ENCODE peak calls at places on chromosomes 3 and 15, in nine cellular contexts. B is endothelial cell of umbilical vein, M is HCT116, F is heart right ventricle, Z is tibial artery, Q is AG04449, Y is upper lobe of right lung, U is GM13976, A is fibroblast of pulmonary artery. X is an unnamed sample.

GRCh38 chr15:69298697-69299441 is at the start of gene PAQR5:
- DNase-seq in M (no peak), A (no peak), Y (peak), Z (no peak), F (peak), Q (no peak), B (no peak), U (no peak), X (no peak)

GRCh38 chr3:34267088-34267487 is 468.7 kb downstream of the PDCD6IP start:
- DNase-seq in Q (no peak), Y (no peak), U (no peak), A (no peak), B (no peak), M (no peak), Z (no peak), F (no peak), X (no peak)

GRCh38 chr3:81910244-81910852 is 148.9 kb upstream of the GBE1 start:
- DNase-seq in Y (no peak), Q (no peak), A (peak), Z (no peak), B (peak), U (no peak), M (peak), F (no peak), X (peak)

GRCh38 chr3:197542741-197543454 is 12.9 kb downstream of the BDH1 start:
- DNase-seq in B (no peak), Q (no peak), U (no peak), M (no peak), F (peak), Y (no peak), Z (peak), A (no peak), X (no peak)

GRCh38 chr3:155807823-155808222 is 1.7 kb upstream of the C3orf33 start:
- DNase-seq in F (no peak), A (peak), Q (no peak), U (no peak), B (no peak), Z (no peak), Y (no peak), M (no peak), X (no peak)

GRCh38 chr3:31996195-31996594 is 14.6 kb downstream of the ZNF860 start:
- DNase-seq in U (no peak), B (no peak), Z (no peak), A (no peak), Q (no peak), F (no peak), M (no peak), Y (no peak), X (no peak)

GRCh38 chr3:194296448-194296831 is 54.7 kb downstream of the CPN2 start:
- DNase-seq in B (peak), Z (no peak), Y (peak), A (peak), Q (no peak), M (peak), F (no peak), U (no peak), X (no peak)

GRCh38 chr3:24829632-24830229 is 335.1 kb upstream of the THRB start:
- DNase-seq in Z (no peak), Q (no peak), Y (peak), A (no peak), F (peak), B (peak), U (no peak), M (no peak), X (no peak)

GRCh38 chr3:124483915-124484470 is 246.3 kb upstream of the UMPS start:
- DNase-seq in M (no peak), Z (no peak), U (no peak), B (no peak), F (no peak), A (no peak), Q (no peak), Y (no peak), X (no peak)

GRCh38 chr3:86830566-86830965 is 160.4 kb downstream of the VGLL3 start:
- DNase-seq in Y (no peak), A (peak), Q (peak), M (no peak), B (no peak), U (no peak), F (no peak), Z (no peak), X (no peak)

GRCh38 chr15:41972341-41973237 is at the start of gene EHD4:
- DNase-seq in Y (peak), M (peak), U (peak), Z (peak), B (peak), A (peak), F (peak), Q (peak), X (peak)

GRCh38 chr3:100032262-100032661 is 82.0 kb downstream of the FILIP1L start:
- DNase-seq in B (no peak), A (peak), Z (no peak), U (no peak), Q (peak), M (no peak), Y (no peak), F (no peak), X (no peak)

GRCh38 chr3:58631742-58632141 is 34.8 kb downstream of the FAM3D start:
- DNase-seq in U (no peak), Z (no peak), F (no peak), B (no peak), A (no peak), Q (no peak), M (no peak), Y (no peak), X (no peak)

GRCh38 chr15:74396146-74396438 is 28.6 kb upstream of the CYP11A1 start:
- DNase-seq in Q (no peak), A (no peak), U (no peak), Z (no peak), Y (no peak), F (no peak), M (no peak), B (no peak), X (no peak)

GRCh38 chr15:35886765-35887164 is 340.8 kb upstream of the DPH6 start:
- DNase-seq in U (no peak), A (peak), M (no peak), Q (no peak), Y (no peak), F (no peak), B (peak), Z (no peak), X (no peak)

GRCh38 chr15:50485389-50485788 is 61.1 kb downstream of the USP50 start:
- DNase-seq in F (no peak), U (no peak), Z (no peak), B (no peak), A (no peak), Q (no peak), Y (no peak), M (no peak), X (no peak)

GRCh38 chr15:43880406-43881184 is 53.8 kb downstream of the WDR76 start:
- DNase-seq in Z (no peak), U (no peak), Q (no peak), B (no peak), A (peak), F (no peak), M (no peak), Y (no peak), X (no peak)

GRCh38 chr3:63955036-63955650 is 43.0 kb upstream of the SCAANT1 start:
- DNase-seq in A (no peak), B (no peak), Z (no peak), Q (no peak), F (no peak), U (no peak), M (no peak), Y (no peak), X (no peak)

GRCh38 chr3:64019271-64019670 is 4.0 kb downstream of the PSMD6 start:
- DNase-seq in B (no peak), M (no peak), Q (no peak), F (no peak), A (no peak), Z (no peak), U (no peak), Y (no peak), X (no peak)

GRCh38 chr3:54125317-54125716 is 3.0 kb downstream of the CACNA2D3 start:
- DNase-seq in B (no peak), F (no peak), Y (no peak), Z (no peak), M (no peak), U (no peak), Q (no peak), A (no peak), X (no peak)

GRCh38 chr3:180085122-180085710 is 48.5 kb upstream of the PEX5L start:
- DNase-seq in A (no peak), Z (no peak), F (no peak), Y (no peak), U (no peak), M (peak), B (no peak), Q (no peak), X (no peak)
- TF ChIP-seq CTCF in A (no peak), Z (no peak), F (no peak), Y (no peak), U (no peak), M (no peak), B (no peak), Q (no peak), X (no peak)

GRCh38 chr15:52101542-52102340 is 10.8 kb downstream of the BCL2L10 start:
- DNase-seq in A (no peak), F (no peak), Q (no peak), Z (no peak), B (no peak), U (peak), M (no peak), Y (no peak), X (peak)

GRCh38 chr15:52103217-52104207 is 9.1 kb downstream of the BCL2L10 start:
- DNase-seq in Y (no peak), Z (peak), F (no peak), U (peak), A (peak), B (peak), Q (peak), M (peak), X (peak)

GRCh38 chr15:52100807-52101206 is 11.8 kb downstream of the BCL2L10 start:
- DNase-seq in B (peak), Q (peak), F (peak), A (peak), U (no peak), Y (peak), Z (peak), M (peak), X (no peak)

GRCh38 chr15:52104532-52105004 is 8.0 kb downstream of the BCL2L10 start:
- DNase-seq in A (no peak), F (no peak), Y (no peak), M (no peak), B (no peak), Q (no peak), Z (no peak), U (no peak), X (no peak)

DNA sequence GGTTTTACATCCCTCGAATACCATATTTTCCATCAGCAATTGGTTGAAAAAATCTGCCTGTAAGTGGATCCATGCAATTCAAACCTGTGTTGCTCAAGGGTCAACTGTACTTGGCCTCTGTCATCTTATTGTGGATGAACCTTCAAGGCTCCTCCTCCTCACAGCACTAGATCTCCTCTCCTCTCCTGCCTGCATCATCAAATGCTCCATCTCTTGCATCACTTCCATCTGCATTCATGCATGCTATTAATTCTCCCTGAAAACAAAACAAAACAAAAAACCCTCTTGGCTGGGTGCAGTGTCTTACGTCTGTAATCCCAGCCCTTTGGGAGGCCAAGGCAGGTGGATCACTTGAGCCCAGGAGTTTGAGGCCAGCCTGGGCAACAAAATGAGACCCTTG is 10.1 kb downstream of the BCL2L10 start:
- DNase-seq in Q (peak), U (no peak), Z (no peak), B (peak), A (peak), M (no peak), Y (no peak), F (no peak), X (no peak)
- TF ChIP-seq CTCF in Q (no peak), U (no peak), Z (no peak), B (no peak), A (no peak), M (no peak), Y (no peak), F (no peak), X (no peak)

GRCh38 chr3:8557298-8557697 is 55.7 kb downstream of the LMCD1 start:
- DNase-seq in A (no peak), F (no peak), Y (no peak), B (no peak), Q (no peak), U (no peak), M (no peak), Z (peak), X (no peak)
- TF ChIP-seq CTCF in A (no peak), F (no peak), Y (no peak), B (no peak), Q (no peak), U (no peak), M (no peak), Z (no peak), X (no peak)

DNA sequence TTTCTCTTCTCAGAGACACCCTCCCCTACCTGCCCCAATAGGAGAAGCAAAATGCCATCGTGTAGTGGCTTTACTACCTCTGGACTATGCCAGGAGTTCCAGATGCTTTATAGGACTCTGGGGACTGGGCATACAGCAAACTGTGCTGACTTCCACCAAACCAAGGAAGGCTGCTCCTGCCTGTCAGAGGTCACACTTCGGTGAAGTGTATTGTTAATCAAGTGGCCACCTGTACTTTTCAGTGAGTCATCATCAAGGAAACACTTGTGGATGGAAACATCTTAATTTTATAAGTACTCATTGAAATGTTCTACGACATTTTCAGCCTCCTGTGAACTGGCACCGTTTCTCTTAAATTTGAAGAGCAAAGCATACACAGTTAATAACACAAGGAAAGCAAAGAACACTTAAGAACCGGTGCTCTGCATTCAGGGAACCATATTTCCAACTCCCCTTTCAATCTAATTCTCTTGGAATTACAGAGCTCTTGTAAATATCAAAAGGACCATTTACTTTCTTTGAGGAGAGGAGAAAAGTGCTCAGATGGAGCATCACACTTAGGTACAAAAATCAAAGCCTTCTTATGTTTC is 801.7 kb upstream of the DPPA4 start:
- DNase-seq in Y (no peak), Z (no peak), Q (no peak), M (no peak), U (no peak), A (no peak), B (no peak), F (no peak), X (no peak)
- TF ChIP-seq CTCF in Y (no peak), Z (no peak), Q (no peak), M (no peak), U (no peak), A (no peak), B (no peak), F (no peak), X (no peak)

DNA sequence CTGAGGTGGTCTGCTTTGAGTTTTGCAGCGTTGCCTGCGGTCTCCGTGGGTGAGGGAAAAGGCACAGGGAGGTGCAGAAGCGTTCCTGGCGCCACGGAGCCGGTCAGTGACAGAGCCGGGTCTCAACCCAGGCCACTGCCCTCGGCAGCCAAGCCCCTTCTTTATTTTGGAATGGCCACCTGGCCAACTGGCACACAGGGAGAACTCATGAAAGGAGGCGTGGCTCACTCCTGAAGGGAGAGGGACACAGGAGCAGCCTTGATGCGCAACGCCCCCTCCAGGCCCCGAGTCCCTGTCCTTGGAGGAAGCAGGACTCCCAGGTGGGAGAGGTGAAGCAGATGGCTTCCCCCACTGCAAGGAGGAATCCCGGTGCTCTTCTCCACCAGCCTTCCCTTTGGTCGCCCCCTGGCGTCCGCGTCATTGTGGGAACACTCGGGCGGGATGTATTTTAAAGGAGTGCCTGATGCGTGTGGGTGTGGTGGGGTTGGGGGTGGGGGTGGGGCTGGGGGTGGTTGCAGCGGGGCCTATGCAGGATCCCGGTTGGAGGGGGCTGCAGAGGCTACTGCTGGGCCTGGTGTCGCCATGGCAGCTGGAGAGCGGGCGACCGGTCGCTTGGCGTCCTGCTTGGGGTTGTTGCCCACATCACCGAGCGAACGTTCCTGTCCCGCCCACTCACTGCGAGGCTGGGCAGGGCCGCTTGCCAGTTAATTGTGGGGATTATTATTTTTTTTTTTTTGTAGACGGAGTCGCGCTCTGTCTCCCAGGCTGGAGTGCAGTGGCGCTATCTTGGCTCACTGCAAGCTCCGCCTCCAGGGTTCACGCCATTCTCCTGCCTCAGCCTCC is 32.6 kb downstream of the APBA2 start:
- DNase-seq in F (no peak), A (peak), Q (no peak), Y (peak), Z (no peak), M (peak), B (no peak), U (no peak), X (no peak)
- TF ChIP-seq CTCF in F (peak), A (peak), Q (no peak), Y (no peak), Z (no peak), M (peak), B (peak), U (no peak), X (no peak)